ENCODE peak calls at places on chromosomes 5 and 9, in seven cellular contexts. One of them, this sample, is unnamed.

GRCh38 chr9:96612105-96612965 is 7.3 kb downstream of the CDC14B start:
- DNase-seq in H54: peak
- DNase-seq in A549: peak
- DNase-seq in uterus: no peak
- DNase-seq in HepG2: peak
- DNase-seq in lower leg skin: peak
- DNase-seq in adrenal gland: peak
- DNase-seq in this sample: peak

GRCh38 chr5:72036951-72037350 is 70.3 kb upstream of the MAP1B start:
- DNase-seq in H54: peak
- DNase-seq in A549: no peak
- DNase-seq in uterus: no peak
- DNase-seq in HepG2: no peak
- DNase-seq in lower leg skin: no peak
- DNase-seq in adrenal gland: no peak
- DNase-seq in this sample: no peak

GRCh38 chr5:137563301-137563645 is 64.1 kb upstream of the SPOCK1 start:
- DNase-seq in H54: no peak
- DNase-seq in A549: no peak
- DNase-seq in uterus: no peak
- DNase-seq in HepG2: no peak
- DNase-seq in lower leg skin: no peak
- DNase-seq in adrenal gland: no peak
- DNase-seq in this sample: no peak

GRCh38 chr9:108377881-108378280 is 477.9 kb downstream of the ACTL7B start:
- DNase-seq in H54: no peak
- DNase-seq in A549: no peak
- DNase-seq in uterus: no peak
- DNase-seq in HepG2: no peak
- DNase-seq in lower leg skin: no peak
- DNase-seq in adrenal gland: no peak
- DNase-seq in this sample: no peak

GRCh38 chr5:167684251-167684650 is 607.2 kb upstream of the WWC1 start:
- DNase-seq in H54: no peak
- DNase-seq in A549: no peak
- DNase-seq in uterus: no peak
- DNase-seq in HepG2: no peak
- DNase-seq in lower leg skin: no peak
- DNase-seq in adrenal gland: no peak
- DNase-seq in this sample: no peak

GRCh38 chr5:88880196-88880595 is 2.8 kb downstream of the MEF2C start:
- DNase-seq in H54: no peak
- DNase-seq in A549: no peak
- DNase-seq in uterus: no peak
- DNase-seq in HepG2: no peak
- DNase-seq in lower leg skin: no peak
- DNase-seq in adrenal gland: no peak
- DNase-seq in this sample: no peak

GRCh38 chr9:106075991-106076390 is 381.6 kb downstream of the TMEM38B start:
- DNase-seq in H54: peak
- DNase-seq in A549: no peak
- DNase-seq in uterus: no peak
- DNase-seq in HepG2: no peak
- DNase-seq in lower leg skin: no peak
- DNase-seq in adrenal gland: no peak
- DNase-seq in this sample: peak

GRCh38 chr5:113050606-113051391 is 74.2 kb downstream of the DCP2 start:
- DNase-seq in H54: peak
- DNase-seq in A549: no peak
- DNase-seq in uterus: peak
- DNase-seq in HepG2: no peak
- DNase-seq in lower leg skin: no peak
- DNase-seq in adrenal gland: peak
- DNase-seq in this sample: no peak

GRCh38 chr9:136485049-136485647 is 2.3 kb upstream of the SEC16A start:
- DNase-seq in H54: peak
- DNase-seq in A549: peak
- DNase-seq in uterus: peak
- DNase-seq in HepG2: peak
- DNase-seq in lower leg skin: peak
- DNase-seq in adrenal gland: peak
- DNase-seq in this sample: peak

GRCh38 chr9:136484153-136485048 is 1.6 kb upstream of the SEC16A start:
- DNase-seq in H54: no peak
- DNase-seq in A549: no peak
- DNase-seq in uterus: peak
- DNase-seq in HepG2: peak
- DNase-seq in lower leg skin: peak
- DNase-seq in adrenal gland: peak
- DNase-seq in this sample: peak

GRCh38 chr9:136482046-136482792 is 621 bp downstream of the SEC16A start:
- DNase-seq in H54: peak
- DNase-seq in A549: no peak
- DNase-seq in uterus: no peak
- DNase-seq in HepG2: no peak
- DNase-seq in lower leg skin: no peak
- DNase-seq in adrenal gland: peak
- DNase-seq in this sample: no peak

GRCh38 chr9:136482793-136483588 is at the start of gene SEC16A:
- DNase-seq in H54: peak
- DNase-seq in A549: peak
- DNase-seq in uterus: peak
- DNase-seq in HepG2: peak
- DNase-seq in lower leg skin: peak
- DNase-seq in adrenal gland: peak
- DNase-seq in this sample: peak

DNA sequence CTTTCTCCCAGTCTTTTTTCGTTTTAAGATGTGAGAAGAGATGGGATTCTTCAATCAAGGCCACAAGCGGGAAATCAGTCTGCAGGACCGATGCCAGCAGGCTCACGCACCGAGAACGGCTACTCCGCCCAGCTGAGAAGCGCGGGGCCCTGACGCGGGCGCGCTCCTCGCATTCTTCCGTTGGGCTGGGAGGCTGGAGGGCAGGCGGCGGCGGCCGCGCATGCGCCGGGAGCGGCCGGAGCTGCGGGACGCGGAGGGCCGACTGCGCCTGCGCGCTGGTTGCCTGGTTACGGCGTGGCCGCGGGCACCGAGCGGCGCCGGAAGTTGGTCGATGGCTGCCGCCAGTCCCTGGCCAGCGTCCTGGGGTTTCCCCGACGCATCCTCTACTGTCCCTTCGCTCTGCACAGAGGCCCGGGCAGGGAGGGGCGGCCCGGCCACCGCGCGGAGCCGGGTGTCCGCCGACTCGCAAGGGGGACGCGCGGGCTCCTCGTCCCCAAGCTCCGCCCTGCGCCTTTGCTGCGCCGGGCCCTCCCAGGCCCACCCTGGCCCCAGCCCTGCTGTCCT is 831 bp upstream of the SEC16A start:
- DNase-seq in H54: peak
- DNase-seq in A549: peak
- DNase-seq in uterus: peak
- DNase-seq in HepG2: peak
- DNase-seq in lower leg skin: peak
- DNase-seq in adrenal gland: peak
- DNase-seq in this sample: peak
- TF ChIP-seq POLR2A in H54: peak
- TF ChIP-seq POLR2A in A549: peak
- TF ChIP-seq POLR2A in uterus: peak
- TF ChIP-seq POLR2A in HepG2: no peak
- TF ChIP-seq POLR2A in lower leg skin: no peak
- TF ChIP-seq POLR2A in adrenal gland: peak
- TF ChIP-seq POLR2A in this sample: peak

DNA sequence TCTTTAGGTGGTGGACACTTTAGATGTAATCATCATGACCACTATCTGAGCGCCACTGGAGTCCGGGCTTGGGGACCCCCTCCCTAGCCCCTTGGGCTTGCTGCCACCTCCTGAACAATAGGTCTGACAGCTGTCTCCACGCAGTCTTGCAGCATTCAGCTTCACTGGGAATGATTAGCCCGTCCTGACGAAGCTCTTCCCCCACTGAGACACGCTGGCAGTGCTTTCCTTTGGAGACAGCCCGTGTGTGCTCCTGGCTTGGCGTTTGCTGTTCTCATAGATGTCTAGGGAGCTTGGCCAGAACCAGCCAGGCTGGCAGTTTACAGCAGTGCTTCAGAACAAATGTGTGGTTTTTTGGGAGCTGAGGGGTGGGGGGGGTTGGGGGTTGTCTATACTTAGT is 355.5 kb downstream of the ADAMTS6 start:
- DNase-seq in H54: no peak
- DNase-seq in A549: no peak
- DNase-seq in uterus: no peak
- DNase-seq in HepG2: no peak
- DNase-seq in lower leg skin: no peak
- DNase-seq in adrenal gland: no peak
- DNase-seq in this sample: no peak
- TF ChIP-seq POLR2A in H54: no peak
- TF ChIP-seq POLR2A in A549: no peak
- TF ChIP-seq POLR2A in uterus: no peak
- TF ChIP-seq POLR2A in HepG2: no peak
- TF ChIP-seq POLR2A in lower leg skin: no peak
- TF ChIP-seq POLR2A in adrenal gland: no peak
- TF ChIP-seq POLR2A in this sample: no peak

GRCh38 chr5:140174014-140174413 is 974 bp upstream of the CYSTM1 start:
- DNase-seq in H54: no peak
- DNase-seq in A549: no peak
- DNase-seq in uterus: no peak
- DNase-seq in HepG2: no peak
- DNase-seq in lower leg skin: no peak
- DNase-seq in adrenal gland: no peak
- DNase-seq in this sample: no peak

GRCh38 chr5:140174472-140175366 is at the start of gene CYSTM1:
- DNase-seq in H54: peak
- DNase-seq in A549: peak
- DNase-seq in uterus: peak
- DNase-seq in HepG2: peak
- DNase-seq in lower leg skin: peak
- DNase-seq in adrenal gland: peak
- DNase-seq in this sample: peak

GRCh38 chr5:140176028-140176382 is 1.0 kb downstream of the CYSTM1 start:
- DNase-seq in H54: no peak
- DNase-seq in A549: no peak
- DNase-seq in uterus: no peak
- DNase-seq in HepG2: no peak
- DNase-seq in lower leg skin: no peak
- DNase-seq in adrenal gland: no peak
- DNase-seq in this sample: no peak

GRCh38 chr5:140178082-140178410 is 3.1 kb downstream of the CYSTM1 start:
- DNase-seq in H54: no peak
- DNase-seq in A549: no peak
- DNase-seq in uterus: no peak
- DNase-seq in HepG2: no peak
- DNase-seq in lower leg skin: no peak
- DNase-seq in adrenal gland: peak
- DNase-seq in this sample: no peak

DNA sequence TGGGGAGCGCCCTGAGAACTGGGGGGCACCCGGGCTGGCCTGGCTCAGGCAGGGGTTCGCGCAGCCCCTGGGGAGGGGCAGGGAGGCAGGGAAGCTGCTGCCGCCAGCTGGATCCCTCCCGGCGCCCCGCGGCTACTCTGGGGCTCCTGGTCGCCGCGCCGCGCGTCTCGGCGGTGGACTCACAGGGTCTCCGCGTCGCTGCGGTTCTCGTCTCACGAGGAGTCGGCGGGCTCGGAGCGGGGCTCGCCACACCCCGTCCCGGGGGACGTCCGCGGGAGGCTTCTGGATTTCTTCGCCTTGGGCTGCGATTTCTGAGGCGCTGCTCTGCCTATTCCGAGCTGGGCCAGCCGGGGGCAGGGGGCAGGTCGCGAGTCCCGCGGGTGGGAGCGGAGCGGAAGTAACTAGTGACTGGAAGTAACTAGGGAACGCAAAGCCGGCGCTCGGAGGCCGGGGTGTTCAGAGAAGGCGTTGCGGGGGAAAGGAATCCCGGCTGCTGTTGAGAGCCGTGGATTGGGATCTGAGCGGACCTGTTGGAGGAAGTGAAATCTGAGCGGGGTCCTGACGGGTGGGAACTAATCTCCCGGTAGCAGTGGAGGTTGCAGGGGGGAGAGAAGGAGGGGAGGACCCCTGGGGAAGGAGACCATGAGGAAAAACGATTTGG is 509 bp downstream of the CYSTM1 start:
- DNase-seq in H54: peak
- DNase-seq in A549: peak
- DNase-seq in uterus: peak
- DNase-seq in HepG2: peak
- DNase-seq in lower leg skin: peak
- DNase-seq in adrenal gland: peak
- DNase-seq in this sample: peak
- TF ChIP-seq POLR2A in H54: no peak
- TF ChIP-seq POLR2A in A549: peak
- TF ChIP-seq POLR2A in uterus: no peak
- TF ChIP-seq POLR2A in HepG2: no peak
- TF ChIP-seq POLR2A in lower leg skin: no peak
- TF ChIP-seq POLR2A in adrenal gland: no peak
- TF ChIP-seq POLR2A in this sample: peak

GRCh38 chr9:21994526-21994995 is at the start of gene CDKN2B-AS1:
- DNase-seq in H54: no peak
- DNase-seq in A549: no peak
- DNase-seq in uterus: no peak
- DNase-seq in HepG2: no peak
- DNase-seq in lower leg skin: no peak
- DNase-seq in adrenal gland: peak
- DNase-seq in this sample: no peak

GRCh38 chr9:21995652-21996275 is 1.2 kb downstream of the CDKN2B-AS1 start:
- DNase-seq in H54: no peak
- DNase-seq in A549: no peak
- DNase-seq in uterus: no peak
- DNase-seq in HepG2: no peak
- DNase-seq in lower leg skin: peak
- DNase-seq in adrenal gland: peak
- DNase-seq in this sample: no peak

GRCh38 chr9:21993893-21994525 is at the start of gene CDKN2A:
- DNase-seq in H54: no peak
- DNase-seq in A549: no peak
- DNase-seq in uterus: no peak
- DNase-seq in HepG2: no peak
- DNase-seq in lower leg skin: no peak
- DNase-seq in adrenal gland: peak
- DNase-seq in this sample: no peak

GRCh38 chr9:21996438-21996837 is 1.8 kb downstream of the CDKN2B-AS1 start:
- DNase-seq in H54: no peak
- DNase-seq in A549: no peak
- DNase-seq in uterus: no peak
- DNase-seq in HepG2: no peak
- DNase-seq in lower leg skin: no peak
- DNase-seq in adrenal gland: no peak
- DNase-seq in this sample: no peak

DNA sequence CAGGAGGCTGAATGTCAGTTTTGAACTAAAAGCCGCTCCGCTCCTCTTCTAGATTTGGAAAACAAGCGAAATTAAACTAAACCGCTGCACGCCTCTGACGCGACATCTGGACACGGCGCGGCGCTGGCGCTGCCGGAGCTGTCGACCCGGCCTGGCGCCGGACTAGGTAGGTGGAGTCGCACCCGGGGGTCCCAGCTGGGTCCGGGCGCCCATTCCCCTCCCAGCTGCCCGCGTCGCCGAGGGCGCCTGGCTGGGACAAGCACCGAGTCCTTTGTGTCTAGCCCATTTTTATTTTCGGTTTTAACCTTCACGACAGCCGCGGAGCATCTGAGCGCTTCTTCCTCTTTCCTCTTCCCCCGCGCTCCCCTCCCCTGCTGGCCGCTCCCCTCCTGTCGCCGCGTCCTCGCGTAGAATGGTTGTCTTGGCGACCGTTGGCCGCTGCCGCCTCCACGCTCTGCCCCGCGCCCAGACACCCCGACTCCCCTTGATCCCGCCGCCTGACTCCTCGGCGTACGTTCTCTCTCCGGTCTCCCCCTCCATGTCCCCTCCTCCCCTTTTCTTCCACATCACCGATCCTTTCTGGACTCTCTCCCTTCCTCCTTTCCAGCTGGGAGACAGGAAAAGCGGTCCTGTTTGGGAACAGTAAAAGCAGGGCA is 533 bp downstream of the CDKN2B-AS1 start:
- DNase-seq in H54: no peak
- DNase-seq in A549: no peak
- DNase-seq in uterus: peak
- DNase-seq in HepG2: no peak
- DNase-seq in lower leg skin: peak
- DNase-seq in adrenal gland: peak
- DNase-seq in this sample: peak
- TF ChIP-seq POLR2A in H54: no peak
- TF ChIP-seq POLR2A in A549: no peak
- TF ChIP-seq POLR2A in uterus: no peak
- TF ChIP-seq POLR2A in HepG2: no peak
- TF ChIP-seq POLR2A in lower leg skin: no peak
- TF ChIP-seq POLR2A in adrenal gland: peak
- TF ChIP-seq POLR2A in this sample: no peak